ENCODE peak calls at places on chromosomes 12 and 14, in ten cellular contexts. T, P, E, X, Y, M, G, O, L and B are unnamed samples.

GRCh38 chr14:28375295-28375694 is 391.3 kb upstream of the FOXG1 start:
- DNase-seq in X (peak; percentile 36), E (no peak), L (peak; percentile 49), O (no peak), Y (peak; percentile 37), T (no peak), P (peak; percentile 54), G (no peak), M (no peak), B (no peak)

GRCh38 chr14:103329421-103330347 is 4.4 kb upstream of the EIF5 start:
- DNase-seq in T (peak; percentile 40), Y (peak; percentile 29), P (no peak), L (peak; percentile 66), E (no peak), X (no peak), G (no peak), M (peak; percentile 18), O (peak; percentile 63), B (no peak)

GRCh38 chr12:332581-333205 is 56.4 kb downstream of the KDM5A start:
- DNase-seq in E (no peak), T (no peak), Y (no peak), P (no peak), M (no peak), O (no peak), L (peak; percentile 22), X (no peak), G (no peak), B (no peak)

GRCh38 chr14:87995500-87996275 is 2.7 kb upstream of the GALC start:
- DNase-seq in L (no peak), O (no peak), Y (peak; percentile 8), T (no peak), E (no peak), X (no peak), P (no peak), M (no peak), G (no peak), B (no peak)

GRCh38 chr14:102691763-102692162 is 85.5 kb upstream of the TRAF3 start:
- DNase-seq in X (no peak), E (no peak), M (no peak), G (no peak), O (no peak), T (no peak), Y (no peak), L (no peak), P (no peak), B (no peak)

GRCh38 chr12:96300064-96300463 is 100.2 kb downstream of the CDK17 start:
- DNase-seq in P (no peak), G (no peak), Y (no peak), E (no peak), X (no peak), O (no peak), M (no peak), T (no peak), L (no peak), B (no peak)

GRCh38 chr14:99189201-99189801 is 82.7 kb downstream of the BCL11B start:
- DNase-seq in O (no peak), M (no peak), P (no peak), E (no peak), Y (no peak), X (no peak), T (no peak), L (no peak), G (no peak), B (peak; percentile 38)

GRCh38 chr12:6919588-6919987 is 5.2 kb downstream of the ENO2 start:
- DNase-seq in X (no peak), G (no peak), P (no peak), L (no peak), E (no peak), M (no peak), T (no peak), Y (no peak), O (peak; percentile 25), B (no peak)

GRCh38 chr14:46250113-46250703 is 401.4 kb downstream of the RPL10L start:
- DNase-seq in O (no peak), L (peak; percentile 37), E (no peak), T (no peak), Y (peak; percentile 31), G (no peak), M (peak; percentile 11), P (peak; percentile 14), X (peak; percentile 8), B (no peak)

GRCh38 chr14:65709576-65709975 is 297.0 kb downstream of the FUT8 start:
- DNase-seq in L (peak; percentile 12), O (no peak), Y (no peak), E (no peak), M (no peak), X (no peak), G (no peak), P (no peak), T (no peak), B (no peak)

GRCh38 chr12:92029902-92030586 is 115.6 kb downstream of the BTG1 start:
- DNase-seq in M (no peak), T (no peak), G (no peak), E (no peak), P (peak; percentile 19), L (no peak), O (no peak), X (no peak), Y (no peak), B (no peak)

GRCh38 chr14:66403183-66403582 is 83.0 kb upstream of the CCDC196 start:
- DNase-seq in P (peak; percentile 10), O (no peak), T (peak; percentile 28), G (no peak), M (peak; percentile 34), X (no peak), E (no peak), L (peak; percentile 55), Y (peak; percentile 44), B (no peak)

GRCh38 chr12:43208221-43208620 is 343.8 kb downstream of the ADAMTS20 start:
- DNase-seq in E (no peak), X (no peak), G (no peak), L (peak; percentile 45), M (no peak), T (no peak), O (no peak), Y (no peak), P (peak; percentile 67), B (no peak)

GRCh38 chr12:65334534-65334933 is 56.1 kb downstream of the MSRB3 start:
- DNase-seq in M (no peak), L (peak; percentile 60), Y (no peak), G (no peak), T (peak; percentile 32), O (no peak), P (no peak), E (no peak), X (no peak), B (no peak)

GRCh38 chr12:77120156-77120555 is 54.8 kb upstream of the E2F7 start:
- DNase-seq in E (no peak), G (no peak), P (peak; percentile 71), M (no peak), X (no peak), Y (no peak), O (no peak), T (peak; percentile 79), L (peak; percentile 49), B (no peak)

GRCh38 chr14:93103392-93104080 is 12.2 kb downstream of the ITPK1 start:
- DNase-seq in E (no peak), Y (no peak), M (peak; percentile 71), T (no peak), G (no peak), X (no peak), O (peak; percentile 81), L (no peak), P (no peak), B (no peak)

GRCh38 chr12:120879102-120879501 is 25.1 kb downstream of the SPPL3 start:
- DNase-seq in T (no peak), L (no peak), Y (peak; percentile 23), X (no peak), M (no peak), P (no peak), G (no peak), E (no peak), O (no peak), B (no peak)

GRCh38 chr12:119301367-119301766 is 33.2 kb upstream of the CCDC60 start:
- DNase-seq in E (no peak), T (no peak), L (no peak), X (no peak), Y (no peak), M (no peak), O (no peak), G (no peak), P (no peak), B (no peak)

GRCh38 chr12:27305673-27306504 is 26.7 kb upstream of the BMAL2 start:
- DNase-seq in G (no peak), Y (peak; percentile 52), P (peak; percentile 70), L (peak; percentile 72), T (peak; percentile 65), E (peak; percentile 24), M (peak; percentile 57), X (no peak), O (no peak), B (no peak)
- TF ChIP-seq CTCF in G (peak; percentile 78), Y (peak; percentile 66), P (peak; percentile 27), L (peak; percentile 46), T (peak; percentile 64), E (peak; percentile 28), M (peak; percentile 89), X (peak; percentile 61), O (peak; percentile 57), B (peak; percentile 63)

GRCh38 chr14:104528496-104528895 is 51.1 kb upstream of the C14orf180 start:
- DNase-seq in Y (no peak), P (no peak), T (no peak), M (no peak), E (no peak), X (no peak), O (peak; percentile 2), G (no peak), L (no peak), B (no peak)
- TF ChIP-seq CTCF in Y (no peak), P (no peak), T (no peak), M (no peak), E (no peak), X (no peak), O (no peak), G (no peak), L (no peak), B (no peak)

DNA sequence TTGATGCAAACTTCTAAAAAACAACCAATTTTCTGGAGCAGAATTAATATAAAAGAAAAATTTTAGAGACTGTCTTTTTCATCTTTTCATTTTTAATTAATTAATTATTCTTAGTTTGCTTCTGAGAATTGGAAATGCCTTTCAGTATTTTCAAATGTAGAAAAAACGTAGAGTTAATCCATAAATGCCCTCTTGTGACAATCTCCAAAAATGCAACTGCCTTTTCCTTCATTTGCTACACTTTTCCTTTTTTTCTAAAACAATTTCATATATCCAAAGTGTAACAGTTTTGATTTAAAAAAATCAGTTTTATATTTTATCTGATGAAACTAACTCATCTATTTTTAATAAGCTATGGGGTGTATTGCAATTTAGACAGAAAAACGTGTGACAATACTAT is 409.3 kb downstream of the PRKD1 start:
- DNase-seq in Y (no peak), G (no peak), T (peak; percentile 28), M (no peak), L (peak; percentile 36), P (peak; percentile 19), O (no peak), E (no peak), X (no peak), B (no peak)
- TF ChIP-seq CTCF in Y (peak; percentile 29), G (no peak), T (peak; percentile 58), M (no peak), L (peak; percentile 57), P (peak; percentile 44), O (no peak), E (peak; percentile 39), X (no peak), B (peak; percentile 31)

DNA sequence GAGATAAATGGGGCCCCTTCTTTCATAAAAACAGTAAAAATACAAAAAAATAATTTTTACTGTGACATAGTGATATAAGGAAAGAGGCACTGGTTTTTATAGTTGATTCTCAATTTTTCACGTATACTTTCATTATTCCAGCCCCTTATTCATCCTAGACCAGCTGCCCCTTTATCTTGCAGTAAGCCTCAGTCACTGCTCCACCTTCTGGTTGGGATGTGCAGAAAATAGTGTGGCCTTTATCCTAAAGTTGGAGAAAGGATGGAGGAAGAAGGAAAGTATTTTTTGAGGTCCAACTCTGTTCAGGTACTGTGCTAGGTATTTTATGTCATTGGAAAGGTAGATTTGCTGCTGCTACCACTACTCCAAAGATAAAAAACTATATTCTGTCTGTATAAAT is 172.7 kb downstream of the ANO6 start:
- DNase-seq in E (peak; percentile 11), Y (peak; percentile 40), M (peak; percentile 11), L (peak; percentile 60), P (peak; percentile 58), T (peak; percentile 58), X (peak; percentile 33), O (no peak), G (no peak), B (no peak)
- TF ChIP-seq CTCF in E (peak; percentile 81), Y (peak; percentile 67), M (peak; percentile 66), L (peak; percentile 88), P (peak; percentile 78), T (peak; percentile 79), X (peak; percentile 44), O (peak; percentile 54), G (peak; percentile 73), B (peak; percentile 42)